ENCODE peak calls at places on chromosomes 2 and 18, in eight cellular contexts. C, P, S, E, Z, U, A and Q are unnamed samples.

GRCh38 chr2:67566958-67567635 is 170.0 kb downstream of the ETAA1 start:
- DNase-seq in C (no peak), P (no peak), S (no peak), E (no peak), Z (no peak), U (no peak), A (no peak), Q (no peak)

GRCh38 chr2:626491-627339 is 50.5 kb downstream of the TMEM18 start:
- DNase-seq in C (no peak), P (no peak), S (no peak), E (no peak), Z (no peak), U (no peak), A (no peak), Q (no peak)

GRCh38 chr2:63992061-63992685 is 27.1 kb downstream of the VPS54 start:
- DNase-seq in C (no peak), P (no peak), S (no peak), E (no peak), Z (no peak), U (no peak), A (no peak), Q (no peak)

GRCh38 chr18:51107594-51108305 is 77.7 kb downstream of the SMAD4 start:
- DNase-seq in C (no peak), P (no peak), S (no peak), E (no peak), Z (no peak), U (no peak), A (no peak), Q (no peak)

GRCh38 chr2:177114712-177115111 is 97.9 kb upstream of the HNRNPA3 start:
- DNase-seq in C (no peak), P (no peak), S (no peak), E (no peak), Z (no peak), U (no peak), A (no peak), Q (no peak)

GRCh38 chr2:10246370-10246769 is 56.3 kb upstream of the HPCAL1 start:
- DNase-seq in C (no peak), P (peak; percentile 37), S (peak; percentile 0), E (peak; percentile 3), Z (no peak), U (no peak), A (no peak), Q (peak; percentile 9)

GRCh38 chr2:205051417-205051816 is 506.1 kb downstream of the PARD3B start:
- DNase-seq in C (no peak), P (no peak), S (no peak), E (no peak), Z (no peak), U (peak; percentile 8), A (no peak), Q (no peak)

GRCh38 chr18:53909668-53910067 is 314.8 kb downstream of the MBD2 start:
- DNase-seq in C (peak; percentile 19), P (no peak), S (peak; percentile 8), E (no peak), Z (no peak), U (peak; percentile 9), A (no peak), Q (no peak)

GRCh38 chr2:47964722-47965434 is 58.6 kb upstream of the FBXO11 start:
- DNase-seq in C (no peak), P (no peak), S (no peak), E (no peak), Z (no peak), U (no peak), A (no peak), Q (no peak)

GRCh38 chr2:158317642-158318041 is 138.9 kb downstream of the CCDC148 start:
- DNase-seq in C (no peak), P (no peak), S (no peak), E (no peak), Z (no peak), U (no peak), A (no peak), Q (no peak)

GRCh38 chr2:188984126-188984525 is 10.0 kb downstream of the COL3A1 start:
- DNase-seq in C (no peak), P (no peak), S (no peak), E (no peak), Z (no peak), U (peak; percentile 88), A (peak; percentile 55), Q (no peak)

GRCh38 chr2:233051241-233052149 is 8.6 kb upstream of the INPP5D start:
- DNase-seq in C (no peak), P (peak; percentile 74), S (peak; percentile 67), E (peak; percentile 66), Z (peak; percentile 79), U (peak; percentile 94), A (no peak), Q (no peak)

GRCh38 chr18:13500227-13500865 is 226.0 kb downstream of the FAM210A start:
- DNase-seq in C (no peak), P (no peak), S (no peak), E (no peak), Z (peak; percentile 59), U (peak; percentile 37), A (peak; percentile 39), Q (no peak)

GRCh38 chr2:33378551-33379220 is 97.8 kb upstream of the RASGRP3 start:
- DNase-seq in C (no peak), P (no peak), S (no peak), E (no peak), Z (no peak), U (peak; percentile 54), A (no peak), Q (no peak)

GRCh38 chr18:50578651-50579050 is 18.8 kb downstream of the MAPK4 start:
- DNase-seq in C (peak; percentile 22), P (no peak), S (peak; percentile 39), E (no peak), Z (no peak), U (no peak), A (no peak), Q (no peak)

GRCh38 chr18:48547456-48548403 is 8.9 kb downstream of the CTIF start:
- DNase-seq in C (no peak), P (no peak), S (no peak), E (no peak), Z (peak; percentile 25), U (peak; percentile 77), A (peak; percentile 90), Q (no peak)

GRCh38 chr2:120289221-120289906 is 36.7 kb downstream of the RALB start:
- DNase-seq in C (no peak), P (no peak), S (no peak), E (no peak), Z (no peak), U (peak; percentile 16), A (no peak), Q (no peak)
- TF ChIP-seq CTCF in C (peak; percentile 40), P (no peak), S (no peak), E (no peak), Z (no peak), U (peak; percentile 32), A (peak; percentile 10), Q (no peak)

GRCh38 chr2:37414470-37414949 is 70.1 kb downstream of the QPCT start:
- DNase-seq in C (peak; percentile 42), P (no peak), S (no peak), E (no peak), Z (no peak), U (peak; percentile 88), A (peak; percentile 31), Q (no peak)

GRCh38 chr2:37421686-37422085 is 77.3 kb downstream of the QPCT start:
- DNase-seq in C (no peak), P (no peak), S (no peak), E (no peak), Z (no peak), U (no peak), A (no peak), Q (no peak)

GRCh38 chr2:37418956-37419355 is 74.5 kb downstream of the QPCT start:
- DNase-seq in C (no peak), P (no peak), S (no peak), E (no peak), Z (no peak), U (no peak), A (no peak), Q (no peak)

GRCh38 chr2:37415128-37415817 is 70.8 kb downstream of the QPCT start:
- DNase-seq in C (no peak), P (no peak), S (no peak), E (no peak), Z (no peak), U (peak; percentile 52), A (no peak), Q (no peak)

DNA sequence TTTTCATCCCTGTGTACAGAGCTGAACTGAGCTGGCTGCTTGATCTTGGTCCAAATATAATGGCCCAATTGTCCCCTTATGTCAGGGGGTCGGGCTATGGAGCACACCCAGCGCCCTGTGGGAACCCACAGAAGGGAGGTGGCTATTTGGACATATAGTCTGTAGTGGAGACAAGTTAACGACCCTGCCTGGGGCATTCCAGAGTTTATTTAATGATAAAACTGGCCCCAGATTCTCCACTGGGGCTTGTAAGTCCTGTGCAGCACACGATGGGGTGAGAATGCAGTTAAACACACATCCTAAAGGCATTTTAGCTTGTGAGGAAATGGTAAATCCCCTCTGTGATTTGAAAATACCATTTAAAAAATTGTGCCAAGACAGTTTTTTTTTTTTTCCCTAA is 72.9 kb downstream of the QPCT start:
- DNase-seq in C (no peak), P (no peak), S (no peak), E (no peak), Z (no peak), U (peak; percentile 78), A (peak; percentile 35), Q (no peak)
- TF ChIP-seq CTCF in C (no peak), P (no peak), S (no peak), E (no peak), Z (no peak), U (peak; percentile 18), A (no peak), Q (no peak)

DNA sequence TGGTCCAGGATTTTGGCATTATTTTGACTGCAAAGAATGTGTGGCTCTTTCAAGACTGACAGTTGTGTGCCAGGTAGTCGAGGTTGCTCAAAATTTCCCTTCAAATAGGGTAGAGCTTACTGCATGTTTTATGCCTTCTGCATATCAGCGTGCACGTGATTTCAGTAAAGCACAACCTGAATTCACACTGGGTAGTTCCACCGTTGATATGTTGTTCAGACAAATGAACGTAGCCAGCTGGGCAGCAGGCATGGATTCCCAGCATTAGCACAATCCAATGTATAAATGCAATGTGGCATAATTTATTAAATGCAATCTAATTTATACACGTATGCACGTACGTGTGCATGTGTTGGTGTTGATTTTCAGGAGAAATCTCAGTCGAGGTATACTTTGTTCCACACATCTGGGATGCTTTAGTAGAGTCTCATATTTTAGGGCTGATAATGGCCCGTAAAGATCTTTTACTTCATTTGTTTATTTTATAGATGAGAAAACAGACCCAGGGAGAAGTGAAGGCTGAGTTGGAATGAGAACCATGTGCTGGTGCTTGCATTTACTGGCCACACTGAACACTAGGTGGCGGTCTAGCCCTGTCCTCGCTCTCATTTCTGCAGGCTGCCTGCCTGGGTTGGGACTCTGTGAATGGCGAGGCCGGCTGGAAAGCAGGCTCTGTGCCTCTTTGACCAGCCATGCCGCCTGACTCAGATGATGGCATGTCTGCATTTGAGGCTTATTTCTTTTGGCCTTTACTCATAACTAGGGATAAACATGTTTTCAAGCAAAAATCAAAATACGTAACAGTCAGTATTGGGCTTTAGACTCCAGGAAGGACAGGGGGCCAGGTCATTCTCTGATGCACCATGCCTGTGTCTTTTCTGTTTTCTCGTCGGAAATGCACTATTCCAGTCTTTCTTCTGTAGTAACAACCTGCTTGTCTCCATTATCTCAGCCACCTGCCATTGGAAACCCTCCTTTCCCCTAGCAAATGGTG is 120.4 kb downstream of the RNF144A start:
- DNase-seq in C (peak; percentile 10), P (peak; percentile 79), S (peak; percentile 63), E (peak; percentile 76), Z (peak; percentile 54), U (peak; percentile 69), A (peak; percentile 22), Q (peak; percentile 60)
- TF ChIP-seq CTCF in C (peak; percentile 74), P (peak; percentile 84), S (peak; percentile 73), E (peak; percentile 81), Z (peak; percentile 74), U (peak; percentile 80), A (peak; percentile 74), Q (peak; percentile 85)

GRCh38 chr18:63422862-63423304 is 607 bp upstream of the VPS4B start:
- DNase-seq in C (peak; percentile 18), P (no peak), S (no peak), E (peak; percentile 65), Z (no peak), U (no peak), A (no peak), Q (no peak)
- TF ChIP-seq CTCF in C (no peak), P (no peak), S (peak; percentile 47), E (no peak), Z (no peak), U (no peak), A (peak; percentile 9), Q (no peak)